ENCODE peak calls at places on chromosome 17, in six cellular contexts. K is tibial nerve; G is AG08395; W is psoas muscle; F is stimulated activated CD4-positive, alpha-beta T cell treated with anti-CD3 and anti-CD28 coated beads, Interleukin-2, amount 100 ng/mL, for 48 hours; U is neural crest cell. B is an unnamed sample.

GRCh38 chr17:8725881-8726280 is 18.8 kb downstream of the CCDC42 start:
- DNase-seq in K (no peak), G (no peak), W (no peak), F (no peak), U (no peak), B (no peak)

GRCh38 chr17:67027031-67027628 is 17.2 kb upstream of the CACNG1 start:
- DNase-seq in K (no peak), G (peak; percentile 35), W (peak; percentile 68), F (no peak), U (no peak), B (no peak)

GRCh38 chr17:56595831-56596740 is 2.6 kb downstream of the NOG start:
- DNase-seq in K (no peak), G (peak; percentile 8), W (no peak), F (peak; percentile 32), U (peak; percentile 30), B (no peak)

GRCh38 chr17:19533718-19534561 is at the start of gene SLC47A1:
- DNase-seq in K (no peak), G (peak; percentile 50), W (peak; percentile 75), F (no peak), U (peak; percentile 22), B (no peak)

GRCh38 chr17:19502517-19502916 is 31.1 kb upstream of the SLC47A1 start:
- DNase-seq in K (no peak), G (no peak), W (no peak), F (peak; percentile 31), U (no peak), B (no peak)

GRCh38 chr17:65071861-65072260 is 15.3 kb upstream of the GNA13 start:
- DNase-seq in K (no peak), G (peak; percentile 59), W (no peak), F (no peak), U (no peak), B (no peak)

GRCh38 chr17:71417142-71417541 is 703.7 kb upstream of the SOX9 start:
- DNase-seq in K (no peak), G (no peak), W (no peak), F (no peak), U (no peak), B (no peak)

GRCh38 chr17:78458739-78459335 is 80.4 kb downstream of the PGS1 start:
- DNase-seq in K (no peak), G (no peak), W (no peak), F (no peak), U (no peak), B (peak; percentile 92)

GRCh38 chr17:18217412-18218015 is 7.9 kb upstream of the LLGL1 start:
- DNase-seq in K (peak; percentile 74), G (peak; percentile 84), W (peak; percentile 89), F (peak; percentile 82), U (peak; percentile 91), B (peak; percentile 64)

GRCh38 chr17:73349138-73349537 is 37.3 kb upstream of the CDC42EP4 start:
- DNase-seq in K (no peak), G (no peak), W (no peak), F (no peak), U (peak; percentile 29), B (peak; percentile 80)

GRCh38 chr17:74842599-74843351 is 16.9 kb downstream of the GRIN2C start:
- DNase-seq in K (peak; percentile 30), G (peak; percentile 89), W (peak; percentile 78), F (no peak), U (peak; percentile 59), B (peak; percentile 71)

GRCh38 chr17:75847595-75848522 is 3.7 kb upstream of the UNC13D start:
- DNase-seq in K (no peak), G (no peak), W (no peak), F (no peak), U (no peak), B (no peak)

GRCh38 chr17:59154335-59154720 is 658 bp downstream of the SKA2 start:
- DNase-seq in K (no peak), G (peak; percentile 29), W (peak; percentile 58), F (no peak), U (peak; percentile 37), B (peak; percentile 64)

GRCh38 chr17:75643033-75644017 is 10.1 kb downstream of the SMIM5 start:
- DNase-seq in K (no peak), G (no peak), W (no peak), F (no peak), U (no peak), B (no peak)

GRCh38 chr17:57035971-57036481 is 49.0 kb upstream of the AKAP1 start:
- DNase-seq in K (no peak), G (no peak), W (no peak), F (no peak), U (no peak), B (no peak)

GRCh38 chr17:74851612-74852236 is 8.0 kb downstream of the GRIN2C start:
- DNase-seq in K (no peak), G (no peak), W (no peak), F (no peak), U (no peak), B (no peak)

GRCh38 chr17:44389723-44390202 is 314 bp upstream of the ITGA2B start:
- DNase-seq in K (no peak), G (no peak), W (no peak), F (no peak), U (no peak), B (no peak)

GRCh38 chr17:5665164-5665563 is 80.9 kb upstream of the NLRP1 start:
- DNase-seq in K (no peak), G (no peak), W (no peak), F (no peak), U (no peak), B (no peak)

GRCh38 chr17:66885417-66885816 is 50.5 kb downstream of the CACNG5 start:
- DNase-seq in K (no peak), G (no peak), W (no peak), F (no peak), U (no peak), B (no peak)

GRCh38 chr17:22268214-22268911 is 576.0 kb downstream of the KCNJ18 start:
- DNase-seq in K (no peak), G (no peak), W (no peak), F (no peak), U (no peak), B (no peak)

GRCh38 chr17:78396436-78397335 is 18.2 kb downstream of the PGS1 start:
- DNase-seq in K (no peak), G (no peak), W (peak; percentile 64), F (no peak), U (no peak), B (no peak)

GRCh38 chr17:44921122-44921882 is 6.0 kb upstream of the GFAP start:
- DNase-seq in K (no peak), G (peak; percentile 57), W (no peak), F (no peak), U (no peak), B (no peak)

GRCh38 chr17:8057691-8058114 is 18.8 kb downstream of the ALOX15B start:
- DNase-seq in K (no peak), G (peak; percentile 86), W (no peak), F (no peak), U (peak; percentile 46), B (peak; percentile 81)

GRCh38 chr17:11598274-11599221 is at the start of gene DNAH9:
- DNase-seq in K (peak; percentile 95), G (peak; percentile 34), W (peak; percentile 94), F (peak; percentile 13), U (peak; percentile 92), B (peak; percentile 87)

GRCh38 chr17:64984181-64984580 is 64.9 kb upstream of the LRRC37A3 start:
- DNase-seq in K (no peak), G (no peak), W (no peak), F (no peak), U (no peak), B (no peak)

GRCh38 chr17:6638046-6638908 is 2.2 kb downstream of the KIAA0753 start:
- DNase-seq in K (no peak), G (no peak), W (no peak), F (no peak), U (no peak), B (no peak)

GRCh38 chr17:32792207-32792606 is 84.7 kb downstream of the MYO1D start:
- DNase-seq in K (no peak), G (no peak), W (no peak), F (no peak), U (no peak), B (no peak)

GRCh38 chr17:49015924-49016774 is 19.0 kb downstream of the IGF2BP1 start:
- DNase-seq in K (no peak), G (no peak), W (no peak), F (no peak), U (no peak), B (no peak)

GRCh38 chr17:82962163-82962720 is 117.2 kb upstream of the METRNL start:
- DNase-seq in K (no peak), G (peak; percentile 48), W (peak; percentile 46), F (no peak), U (no peak), B (no peak)

GRCh38 chr17:44878627-44879221 is 20.5 kb downstream of the EFTUD2 start:
- DNase-seq in K (no peak), G (peak; percentile 62), W (no peak), F (no peak), U (peak; percentile 28), B (peak; percentile 29)

GRCh38 chr17:57597531-57598453 is 147.3 kb downstream of the CCDC182 start:
- DNase-seq in K (peak; percentile 43), G (peak; percentile 80), W (peak; percentile 66), F (peak; percentile 16), U (peak; percentile 74), B (peak; percentile 80)

GRCh38 chr17:72250206-72250605 is 129.4 kb downstream of the SOX9 start:
- DNase-seq in K (no peak), G (no peak), W (no peak), F (no peak), U (no peak), B (no peak)

GRCh38 chr17:80762076-80762475 is 217.4 kb downstream of the RPTOR start:
- DNase-seq in K (no peak), G (no peak), W (no peak), F (no peak), U (no peak), B (no peak)

GRCh38 chr17:57892820-57893595 is 43.2 kb upstream of the MRPS23 start:
- DNase-seq in K (peak; percentile 83), G (peak; percentile 97), W (peak; percentile 97), F (no peak), U (peak; percentile 73), B (peak; percentile 90)

GRCh38 chr17:73338050-73338491 is 26.3 kb upstream of the CDC42EP4 start:
- DNase-seq in K (no peak), G (peak; percentile 77), W (peak; percentile 70), F (no peak), U (no peak), B (no peak)

GRCh38 chr17:81291662-81292061 is 3.4 kb downstream of the SLC38A10 start:
- DNase-seq in K (peak; percentile 65), G (peak; percentile 70), W (peak; percentile 86), F (peak; percentile 76), U (peak; percentile 50), B (peak; percentile 37)

GRCh38 chr17:7858487-7858832 is 657 bp downstream of the CYB5D1 start:
- DNase-seq in K (no peak), G (peak; percentile 66), W (peak; percentile 71), F (no peak), U (no peak), B (no peak)

B was measured in midbrain.